ENCODE peak calls at places on chromosomes 12 and 14, in eight cellular contexts. L is cardiac muscle cell, V is mesenchymal stem cell, Q is epithelial cell of prostate, Z is G401, I is GM10248, W is hippocampal formation, D is HFFc6. M is an unnamed sample.

GRCh38 chr12:23767834-23768233 is 181.6 kb downstream of the SOX5 start:
- DNase-seq in W (no peak), D (no peak), L (no peak), Z (no peak), V (no peak), I (no peak), Q (no peak), M (no peak)

GRCh38 chr12:49336645-49337584 is at the start of gene C1QL4:
- DNase-seq in Z (peak), L (peak), Q (no peak), I (peak), V (peak), W (peak), D (peak), M (peak)

GRCh38 chr14:104146651-104147345 is 8.4 kb downstream of the KIF26A start:
- DNase-seq in D (no peak), Z (no peak), I (no peak), Q (no peak), L (no peak), W (no peak), V (no peak), M (no peak)

GRCh38 chr12:62722971-62723680 is 211.8 kb downstream of the PPM1H start:
- DNase-seq in L (no peak), I (no peak), Z (peak), Q (no peak), W (no peak), V (no peak), D (no peak), M (no peak)

GRCh38 chr14:59358105-59358504 is 107.1 kb downstream of the GPR135 start:
- DNase-seq in Z (no peak), D (peak), I (no peak), W (no peak), Q (peak), L (peak), V (no peak), M (peak)

GRCh38 chr12:56521590-56522371 is at the start of gene RBMS2:
- DNase-seq in Q (peak), D (peak), L (peak), I (peak), Z (peak), W (peak), V (peak), M (peak)

GRCh38 chr12:81797100-81797499 is 38.0 kb upstream of the PPFIA2 start:
- DNase-seq in Q (no peak), I (no peak), V (peak), D (no peak), W (no peak), L (peak), Z (peak), M (no peak)

GRCh38 chr12:89789862-89790261 is 81.2 kb upstream of the ATP2B1 start:
- DNase-seq in W (no peak), Q (no peak), Z (no peak), L (peak), V (no peak), D (peak), I (peak), M (peak)

M was measured in GM03348.